ENCODE peak calls at places on chromosomes 6 and 20, in five cellular contexts. N is AG09309, O is endodermal cell, H is skeletal muscle cell, E is astrocyte of the spinal cord. B is an unnamed sample.

GRCh38 chr20:63094767-63095499 is 88.2 kb upstream of the BHLHE23 start:
- DNase-seq in E (no peak), O (peak), H (no peak), N (no peak), B (peak)

GRCh38 chr20:54172856-54173652 is 732 bp downstream of the CYP24A1 start:
- DNase-seq in N (no peak), E (peak), O (peak), H (no peak), B (no peak)

GRCh38 chr6:132731086-132731485 is 17.2 kb upstream of the VNN1 start:
- DNase-seq in E (peak), O (no peak), N (no peak), H (no peak), B (no peak)

GRCh38 chr6:3046295-3046694 is 22.0 kb upstream of the RIPK1 start:
- DNase-seq in H (no peak), E (no peak), O (no peak), N (no peak), B (no peak)

GRCh38 chr6:15327271-15327670 is 81.4 kb downstream of the JARID2 start:
- DNase-seq in E (no peak), N (no peak), O (no peak), H (no peak), B (no peak)

GRCh38 chr20:45034436-45034835 is 66.5 kb downstream of the KCNS1 start:
- DNase-seq in O (no peak), N (no peak), E (no peak), H (no peak), B (no peak)

GRCh38 chr20:10855031-10855430 is 181.2 kb upstream of the JAG1 start:
- DNase-seq in O (no peak), N (no peak), E (no peak), H (peak), B (no peak)

GRCh38 chr6:170101281-170102035 is 189.4 kb downstream of the DLL1 start:
- DNase-seq in N (no peak), E (no peak), H (no peak), O (peak), B (no peak)

GRCh38 chr6:50791900-50792508 is 26.7 kb upstream of the TFAP2B start:
- DNase-seq in E (peak), H (peak), N (peak), O (peak), B (no peak)

GRCh38 chr6:109445382-109445781 is 4.9 kb downstream of the SMPD2 start:
- DNase-seq in E (no peak), N (no peak), H (no peak), O (peak), B (no peak)

GRCh38 chr6:137051790-137052472 is 7.2 kb upstream of the IL20RA start:
- DNase-seq in E (no peak), O (no peak), N (no peak), H (no peak), B (no peak)

GRCh38 chr20:57651977-57652864 is 32.0 kb upstream of the ZBP1 start:
- DNase-seq in E (no peak), O (no peak), N (no peak), H (no peak), B (peak)

GRCh38 chr20:58078741-58079522 is 149.5 kb downstream of the ANKRD60 start:
- DNase-seq in O (peak), H (no peak), N (peak), E (peak), B (no peak)

GRCh38 chr6:7922596-7922995 is 12.0 kb upstream of the TXNDC5 start:
- DNase-seq in H (no peak), O (no peak), N (no peak), E (peak), B (no peak)

GRCh38 chr6:162124710-162125435 is 602.7 kb downstream of the PRKN start:
- DNase-seq in N (no peak), O (no peak), E (no peak), H (no peak), B (no peak)

GRCh38 chr20:32429745-32430360 is 71.7 kb downstream of the ASXL1 start:
- DNase-seq in H (no peak), E (no peak), N (no peak), O (no peak), B (no peak)

GRCh38 chr20:56383334-56383733 is 8.7 kb downstream of the AURKA start:
- DNase-seq in N (no peak), H (no peak), E (no peak), O (no peak), B (no peak)

GRCh38 chr6:25590986-25591385 is 61.0 kb upstream of the SCGN start:
- DNase-seq in O (no peak), H (no peak), N (no peak), E (no peak), B (no peak)

GRCh38 chr6:142302427-142303190 is 802 bp downstream of the ADGRG6 start:
- DNase-seq in N (no peak), E (no peak), H (no peak), O (peak), B (no peak)

GRCh38 chr6:30544666-30545272 is 11.5 kb downstream of the GNL1 start:
- DNase-seq in N (peak), O (peak), E (peak), H (peak), B (no peak)

GRCh38 chr20:32979201-32979998 is 24.8 kb downstream of the SUN5 start:
- DNase-seq in N (no peak), E (no peak), H (no peak), O (peak), B (no peak)

GRCh38 chr6:109978174-109979032 is at the start of gene GPR6:
- DNase-seq in E (peak), N (no peak), H (peak), O (peak), B (peak)

GRCh38 chr6:166543603-166544293 is 42.7 kb downstream of the RAMACL start:
- DNase-seq in O (no peak), E (no peak), H (no peak), N (no peak), B (no peak)

DNA sequence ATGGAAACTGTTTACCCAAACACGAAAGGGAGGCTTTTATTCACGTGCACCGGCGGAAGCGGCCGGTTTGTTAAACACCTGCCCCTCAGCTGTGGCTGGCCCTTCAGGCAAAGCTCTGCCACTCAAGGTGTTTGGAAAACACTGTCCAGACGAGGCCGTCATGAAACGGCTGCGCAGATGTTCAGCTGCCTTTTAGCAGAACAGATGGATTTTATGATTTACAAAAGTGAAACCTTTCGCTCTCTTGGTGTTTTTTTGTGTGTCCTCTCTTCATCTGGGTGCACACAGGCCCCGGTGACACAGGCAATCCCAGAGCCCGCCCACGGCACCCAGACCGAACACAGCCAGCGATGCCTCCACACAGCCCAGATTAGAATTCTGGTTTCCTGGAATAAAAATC is 397.0 kb downstream of the SMOC2 start:
- DNase-seq in E (no peak), N (no peak), H (no peak), O (no peak), B (no peak)
- H3K4me3 ChIP-seq in E (no peak), N (no peak), H (no peak), O (no peak), B (no peak)

DNA sequence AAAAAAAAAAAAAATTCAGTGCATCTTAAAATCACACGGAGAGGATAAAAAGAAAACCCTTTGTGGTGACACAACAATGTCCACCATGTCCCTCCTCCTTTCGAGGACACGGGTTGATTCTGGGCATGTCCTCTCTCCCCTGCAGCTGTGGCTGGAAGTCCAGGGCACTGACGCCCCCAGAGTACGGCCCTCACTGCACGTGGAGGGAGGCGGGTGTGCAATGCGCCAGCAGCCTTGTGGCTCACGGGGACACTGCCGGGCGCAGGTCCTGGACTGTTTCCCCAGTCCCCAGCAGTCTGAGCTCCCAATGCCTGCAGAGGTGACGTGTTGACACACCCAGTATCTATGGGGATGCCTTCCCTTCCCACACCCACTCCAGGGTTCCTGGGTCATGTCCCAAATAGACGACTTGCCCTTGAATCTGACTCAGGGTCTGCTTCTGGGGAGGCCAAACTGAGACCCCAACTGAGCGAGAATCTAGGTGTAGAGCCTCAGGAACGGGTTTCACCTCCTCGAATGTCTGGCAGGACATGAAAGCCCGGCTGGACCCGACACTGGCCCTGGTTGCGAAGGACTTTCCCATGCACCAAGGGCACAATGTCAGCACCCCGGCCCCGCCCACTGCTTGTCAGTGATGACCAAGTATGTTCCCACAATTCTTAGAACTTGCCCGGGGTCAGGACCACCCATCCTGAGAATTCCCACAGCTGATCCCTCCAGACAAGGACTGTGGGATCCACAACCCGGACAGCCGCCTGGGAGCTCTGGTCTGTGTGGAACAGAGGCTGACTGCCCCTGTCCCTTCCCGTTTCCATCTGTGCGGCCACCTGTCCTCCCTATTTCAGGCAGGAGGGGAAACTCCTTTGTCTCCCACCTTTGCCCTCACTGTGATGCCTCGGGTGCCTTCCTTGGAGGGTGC is 425.1 kb upstream of the SULF2 start:
- DNase-seq in O (no peak), E (no peak), N (no peak), H (no peak), B (no peak)
- H3K4me3 ChIP-seq in O (no peak), E (no peak), N (no peak), H (no peak), B (no peak)

GRCh38 chr6:11042025-11042749 is 1.9 kb downstream of the ELOVL2 start:
- DNase-seq in N (no peak), H (no peak), O (peak), E (no peak), B (no peak)
- H3K4me3 ChIP-seq in N (no peak), H (no peak), O (peak), E (no peak), B (no peak)

GRCh38 chr6:108118791-108119211 is 44.3 kb upstream of the OSTM1 start:
- DNase-seq in N (no peak), O (peak), H (no peak), E (no peak), B (no peak)
- H3K4me3 ChIP-seq in N (peak), O (peak), H (peak), E (peak), B (peak)